ENCODE peak calls at places on chromosome 14, in ten cellular contexts. Q is CD8-positive, alpha-beta memory T cell; R is activated naive CD4-positive, alpha-beta T cell; O is GDM1; P is HFF-Myc; G is breast epithelium; L is activated CD4-positive, alpha-beta T cell treated with anti-CD3 and anti-CD28 coated beads, Interleukin-2, amount 50 U/mL, for 48 hours; Y is SHP77 treated with DMSO at 0.1 percent for 48 hours; J is endothelial cell; V is fibroblast of the conjunctiva. M is an unnamed sample.

GRCh38 chr14:76272349-76272748 is 103.6 kb upstream of the ESRRB start:
- DNase-seq in R (no peak), O (no peak), G (no peak), Y (no peak), L (no peak), J (no peak), P (no peak), V (no peak), Q (no peak), M (no peak)

GRCh38 chr14:72643317-72643801 is 250.5 kb downstream of the DPF3 start:
- DNase-seq in G (no peak), L (no peak), P (peak), O (no peak), V (peak), R (no peak), Q (no peak), J (no peak), Y (no peak), M (no peak)

GRCh38 chr14:36301159-36301558 is 19.3 kb downstream of the MBIP start:
- DNase-seq in P (no peak), O (no peak), G (no peak), J (no peak), L (no peak), Y (no peak), R (no peak), V (no peak), Q (no peak), M (no peak)

GRCh38 chr14:102264775-102265174 is 40.2 kb downstream of the MOK start:
- DNase-seq in V (no peak), O (no peak), G (no peak), P (no peak), Y (no peak), J (no peak), L (no peak), R (no peak), Q (no peak), M (no peak)

GRCh38 chr14:57461777-57462320 is 31.8 kb downstream of the CCDC198 start:
- DNase-seq in Y (no peak), Q (no peak), J (no peak), G (no peak), O (no peak), P (no peak), R (no peak), V (no peak), L (no peak), M (no peak)

GRCh38 chr14:33782923-33783322 is 168.0 kb downstream of the EGLN3 start:
- DNase-seq in V (no peak), Q (no peak), Y (no peak), O (no peak), R (no peak), P (no peak), L (no peak), J (no peak), G (no peak), M (no peak)

GRCh38 chr14:37490607-37491006 is 104.4 kb downstream of the FOXA1 start:
- DNase-seq in R (no peak), J (no peak), G (no peak), V (no peak), O (no peak), P (no peak), Q (no peak), Y (no peak), L (no peak), M (no peak)

GRCh38 chr14:102776761-102777710 is at the start of gene TRAF3:
- DNase-seq in L (peak), P (no peak), G (no peak), J (peak), R (peak), V (peak), Y (no peak), O (peak), Q (peak), M (peak)

GRCh38 chr14:41607119-41607785 is 576 bp downstream of the LRFN5 start:
- DNase-seq in Y (no peak), V (no peak), L (no peak), G (no peak), J (peak), P (no peak), Q (no peak), O (no peak), R (no peak), M (peak)

GRCh38 chr14:37903561-37904191 is 304.0 kb upstream of the SSTR1 start:
- DNase-seq in J (peak), Q (no peak), Y (peak), L (peak), R (no peak), P (peak), O (peak), G (no peak), V (peak), M (peak)

GRCh38 chr14:90487462-90487861 is 90.6 kb downstream of the CALM1 start:
- DNase-seq in O (no peak), G (no peak), Q (no peak), V (no peak), L (no peak), R (no peak), Y (no peak), P (no peak), J (no peak), M (no peak)

GRCh38 chr14:81819344-81819743 is 285.7 kb upstream of the SEL1L start:
- DNase-seq in P (no peak), G (no peak), J (no peak), Y (no peak), L (no peak), O (no peak), R (no peak), V (no peak), Q (no peak), M (no peak)